ENCODE peak calls at places on chromosomes 7 and 10, in seven cellular contexts. E is T follicular helper cell; A is fibroblast of lung; R is WTC11; C is kidney; F is CD8-positive, alpha-beta T cell; H is ACHN. W is an unnamed sample.

GRCh38 chr7:34073676-34074075 is 168.3 kb downstream of the BMPER start:
- DNase-seq in F (no peak), C (peak), E (no peak), H (no peak), R (no peak), A (no peak), W (no peak)

GRCh38 chr10:48506147-48506917 is 98.5 kb downstream of the ARHGAP22 start:
- DNase-seq in A (peak), C (no peak), H (peak), R (no peak), F (no peak), E (no peak), W (no peak)

GRCh38 chr7:99407849-99408346 is 499 bp downstream of the PDAP1 start:
- DNase-seq in F (peak), R (no peak), A (peak), H (peak), E (peak), C (peak), W (peak)

GRCh38 chr7:33243319-33243881 is 114.0 kb downstream of the BBS9 start:
- DNase-seq in H (peak), F (no peak), A (peak), E (no peak), C (no peak), R (no peak), W (no peak)

GRCh38 chr10:116771891-116772290 is 29.5 kb upstream of the HSPA12A start:
- DNase-seq in R (no peak), E (no peak), C (no peak), A (no peak), H (no peak), F (no peak), W (no peak)

GRCh38 chr7:48259463-48260280 is 88.4 kb downstream of the ABCA13 start:
- DNase-seq in H (no peak), A (peak), C (no peak), R (no peak), E (no peak), F (no peak), W (no peak)

GRCh38 chr7:54542920-54543539 is 855 bp downstream of the VSTM2A start:
- DNase-seq in C (no peak), R (peak), A (peak), E (no peak), H (peak), F (no peak), W (no peak)

GRCh38 chr7:148747274-148747673 is 48.6 kb downstream of the CUL1 start:
- DNase-seq in H (no peak), E (no peak), A (no peak), F (no peak), C (no peak), R (peak), W (no peak)

GRCh38 chr7:25777969-25778767 is 373.8 kb upstream of the NFE2L3 start:
- DNase-seq in A (no peak), F (no peak), E (no peak), R (no peak), H (no peak), C (no peak), W (no peak)

GRCh38 chr7:81608748-81609382 is 161.0 kb downstream of the HGF start:
- DNase-seq in H (no peak), F (no peak), C (no peak), R (no peak), E (no peak), A (peak), W (no peak)

GRCh38 chr10:124117879-124118278 is 24.5 kb upstream of the CHST15 start:
- DNase-seq in E (no peak), F (no peak), C (no peak), H (no peak), R (no peak), A (no peak), W (no peak)

GRCh38 chr7:73342645-73343044 is 14.7 kb downstream of the FKBP6 start:
- DNase-seq in F (no peak), E (no peak), R (no peak), A (peak), C (no peak), H (peak), W (no peak)